ENCODE peak calls at places on chromosomes 16 and 17, in ten cellular contexts. N is CD4-positive, alpha-beta memory T cell; L is HCT116; Y is cardiac muscle cell; X is heart right ventricle; W is fibroblast of lung; Z is iPS DF 6.9; O is left ventricle myocardium inferior; H is psoas muscle; V is right atrium auricular region. K is an unnamed sample. For H3K36me3 and H3K4me1, the result is how much of the 10 kb centered on the place peaks cover.

GRCh38 chr16:86037999-86038922 is 139.3 kb downstream of the IRF8 start:
- DNase-seq in X (no peak), O (no peak), W (no peak), N (no peak), V (no peak), L (no peak), Y (no peak), Z (no peak), H (no peak), K (peak)

GRCh38 chr16:58502217-58502921 is 2.4 kb downstream of the NDRG4 start:
- DNase-seq in Y (no peak), X (no peak), H (no peak), V (no peak), L (no peak), O (no peak), Z (no peak), N (no peak), W (no peak), K (no peak)

GRCh38 chr16:9135797-9136196 is 44.4 kb downstream of the HAPSTR1 start:
- DNase-seq in O (no peak), H (no peak), N (no peak), Y (no peak), X (no peak), L (no peak), Z (no peak), V (no peak), W (no peak), K (peak)

GRCh38 chr17:49817993-49818392 is 29.5 kb downstream of the KAT7 start:
- DNase-seq in O (no peak), N (peak), V (no peak), L (no peak), H (no peak), X (no peak), W (no peak), Z (no peak), Y (no peak), K (no peak)

GRCh38 chr16:26111900-26112299 is 420.1 kb downstream of the HS3ST4 start:
- DNase-seq in L (no peak), W (no peak), N (no peak), V (no peak), Z (no peak), O (no peak), H (no peak), Y (no peak), X (no peak), K (no peak)

GRCh38 chr16:54422569-54422978 is 136.0 kb upstream of the IRX3 start:
- DNase-seq in Y (no peak), L (no peak), O (no peak), H (no peak), Z (no peak), X (no peak), V (no peak), W (no peak), N (no peak), K (no peak)

GRCh38 chr16:57262841-57263584 is 18.0 kb downstream of the ARL2BP start:
- DNase-seq in Y (no peak), W (no peak), X (no peak), L (no peak), Z (no peak), V (no peak), O (no peak), H (no peak), N (no peak), K (peak)

GRCh38 chr17:48544356-48545021 is 420 bp downstream of the HOXB2 start:
- DNase-seq in O (peak), Z (no peak), Y (peak), H (peak), V (peak), W (peak), N (peak), L (no peak), X (peak), K (peak)

GRCh38 chr17:2011421-2012371 is 13.4 kb downstream of the RTN4RL1 start:
- DNase-seq in X (no peak), W (peak), H (peak), L (no peak), N (no peak), V (peak), Y (peak), O (no peak), Z (no peak), K (peak)
- H3K4me3 ChIP-seq in X (no peak), W (no peak), H (peak), L (no peak), N (no peak), V (no peak), Y (no peak), O (no peak), Z (no peak), K (no peak)

GRCh38 chr17:59038734-59039133 is 67.9 kb downstream of the TRIM37 start:
- DNase-seq in V (no peak), N (no peak), W (peak), H (no peak), Z (no peak), L (no peak), X (no peak), Y (peak), O (no peak), K (no peak)

DNA sequence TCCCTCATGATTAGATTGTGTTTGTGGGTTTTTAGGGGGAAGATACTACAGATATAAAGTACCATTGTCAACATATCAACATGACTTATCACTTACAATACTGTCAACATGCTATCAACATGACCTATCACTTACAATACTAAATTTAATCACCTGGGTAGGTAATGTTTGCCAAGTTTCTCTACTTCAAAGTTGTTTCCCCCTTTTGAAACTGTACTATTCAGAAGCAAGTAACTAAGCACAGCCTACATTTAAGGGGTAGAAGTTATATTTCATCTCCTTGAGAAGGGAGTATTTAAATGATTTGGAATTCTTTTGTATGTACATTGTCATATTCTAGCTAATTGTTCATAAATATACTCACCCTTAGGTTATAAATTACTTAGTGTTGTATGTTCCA is 68.7 kb downstream of the TRIM37 start:
- DNase-seq in L (no peak), Y (no peak), X (no peak), N (no peak), H (no peak), Z (no peak), W (no peak), O (no peak), V (no peak), K (no peak)
- H3K36me3 ChIP-seq in L (under half), Y (under half), X (half or more), N (under half), H (under half), Z (under half), W (under half), O (half or more), V (under half), K (half or more)

GRCh38 chr16:70418274-70418992 is 20.5 kb downstream of the ST3GAL2 start:
- DNase-seq in Y (no peak), Z (no peak), X (no peak), V (no peak), L (no peak), H (no peak), W (no peak), O (no peak), N (no peak), K (no peak)
- H3K4me1 ChIP-seq in Y (half or more), Z (under half), X (half or more), V (under half), L (under half), H (half or more), W (under half), O (half or more), N (under half), K (under half)

GRCh38 chr17:80678621-80679020 is 134.0 kb downstream of the RPTOR start:
- DNase-seq in H (no peak), O (no peak), V (no peak), Z (no peak), L (no peak), Y (peak), N (no peak), W (peak), X (no peak), K (no peak)
- H3K4me3 ChIP-seq in H (no peak), O (no peak), V (no peak), Z (no peak), L (no peak), Y (no peak), N (no peak), W (no peak), X (no peak), K (peak)

GRCh38 chr17:62566996-62567578 is 60.4 kb upstream of the MRC2 start:
- DNase-seq in Z (no peak), N (no peak), Y (no peak), X (no peak), V (no peak), H (no peak), W (no peak), O (no peak), L (no peak), K (no peak)

GRCh38 chr17:62562656-62563055 is 64.8 kb upstream of the MRC2 start:
- DNase-seq in L (peak), O (no peak), H (no peak), X (no peak), Y (peak), N (no peak), Z (no peak), W (peak), V (no peak), K (no peak)

DNA sequence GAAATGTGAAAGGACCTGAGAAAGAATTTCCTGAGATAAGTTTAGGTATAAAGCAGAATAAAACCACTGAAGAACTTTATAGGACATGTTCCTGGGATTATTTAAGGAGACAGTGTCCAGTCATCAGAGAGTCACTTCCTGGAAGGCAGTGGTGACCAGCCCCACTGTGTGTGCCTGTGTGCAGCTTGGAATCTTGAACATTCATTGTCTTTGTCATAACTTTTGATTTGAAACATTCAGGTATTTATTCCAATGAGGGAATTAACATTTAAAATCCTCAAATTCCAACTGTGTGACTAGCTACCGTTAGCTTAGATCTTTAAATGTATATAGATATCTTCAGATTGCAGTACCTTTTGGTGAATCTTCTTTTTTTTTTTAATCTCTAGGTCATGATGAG is 61.7 kb upstream of the MRC2 start:
- DNase-seq in Y (peak), O (no peak), Z (no peak), H (no peak), L (no peak), X (no peak), N (no peak), W (peak), V (no peak), K (no peak)
- H3K36me3 ChIP-seq in Y (under half), O (under half), Z (under half), H (under half), L (under half), X (half or more), N (under half), W (under half), V (under half), K (half or more)